ENCODE peak calls at places on chromosomes 5 and 9, in seven cellular contexts. A is cardiac fibroblast, T is astrocyte of the spinal cord, J is RWPE1, Y is HFF-Myc, E is lung, C is GM20000. U is an unnamed sample.
A peak's percentile ranks its signal among the peaks of the same experiment; 100 is the strongest.

GRCh38 chr9:136757328-136757727 is 715 bp downstream of the LCN8 start:
- DNase-seq in T (no peak), A (no peak), J (no peak), Y (no peak), C (no peak), E (no peak), U (no peak)

GRCh38 chr9:5879419-5880181 is 11.1 kb upstream of the MLANA start:
- DNase-seq in J (peak; percentile 75), Y (peak; percentile 63), A (peak; percentile 77), T (peak; percentile 36), C (no peak), E (no peak), U (no peak)

GRCh38 chr5:83199126-83199525 is 121.8 kb downstream of the XRCC4 start:
- DNase-seq in A (no peak), J (no peak), T (no peak), E (no peak), Y (no peak), C (no peak), U (no peak)

GRCh38 chr5:44365351-44365750 is 23.9 kb downstream of the FGF10 start:
- DNase-seq in C (no peak), E (no peak), T (peak; percentile 1), Y (no peak), J (no peak), A (peak; percentile 47), U (no peak)

GRCh38 chr5:160477266-160477970 is 55.8 kb downstream of the PTTG1 start:
- DNase-seq in E (no peak), J (no peak), T (peak; percentile 63), A (peak; percentile 45), Y (no peak), C (no peak), U (no peak)

GRCh38 chr5:141492168-141492885 is 3.4 kb downstream of the PCDHGC5 start:
- DNase-seq in A (no peak), J (no peak), T (no peak), E (no peak), Y (no peak), C (peak; percentile 74), U (peak; percentile 39)

GRCh38 chr5:146213210-146213838 is 9.9 kb downstream of the RBM27 start:
- DNase-seq in T (peak; percentile 56), E (no peak), J (peak; percentile 24), Y (no peak), C (no peak), A (peak; percentile 54), U (no peak)

GRCh38 chr5:172729588-172729987 is 41.4 kb downstream of the DUSP1 start:
- DNase-seq in Y (no peak), C (no peak), J (no peak), E (no peak), A (no peak), T (no peak), U (no peak)

GRCh38 chr5:172984244-172984953 is 828 bp downstream of the ATP6V0E1 start:
- DNase-seq in C (peak; percentile 83), A (peak; percentile 92), E (peak; percentile 72), J (peak; percentile 88), Y (peak; percentile 40), T (peak; percentile 87), U (peak; percentile 92)

GRCh38 chr9:76465442-76466298 is 6.7 kb downstream of the GCNT1 start:
- DNase-seq in A (no peak), J (no peak), E (no peak), C (no peak), T (no peak), Y (no peak), U (no peak)

GRCh38 chr9:17520264-17521058 is 58.4 kb upstream of the SH3GL2 start:
- DNase-seq in A (no peak), Y (no peak), C (no peak), T (no peak), J (no peak), E (no peak), U (no peak)

GRCh38 chr9:68878450-68878849 is 135.5 kb downstream of the PRKACG start:
- DNase-seq in J (no peak), Y (no peak), C (no peak), E (no peak), T (no peak), A (no peak), U (no peak)

GRCh38 chr9:36018755-36019720 is 17.7 kb upstream of the RECK start:
- DNase-seq in Y (no peak), E (no peak), C (no peak), A (no peak), J (no peak), T (no peak), U (no peak)

GRCh38 chr5:139693676-139694364 is 45.7 kb downstream of the CXXC5 start:
- DNase-seq in A (no peak), E (no peak), J (no peak), C (no peak), Y (no peak), T (no peak), U (no peak)
- TF ChIP-seq CTCF in A (no peak), E (no peak), J (no peak), C (no peak), Y (no peak), T (no peak), U (no peak)

GRCh38 chr9:111148994-111149759 is 110.9 kb upstream of the LPAR1 start:
- DNase-seq in C (no peak), A (peak; percentile 33), T (no peak), Y (no peak), E (no peak), J (peak; percentile 15), U (no peak)
- TF ChIP-seq CTCF in C (peak; percentile 5), A (peak; percentile 20), T (peak; percentile 6), Y (peak; percentile 26), E (no peak), J (no peak), U (no peak)

DNA sequence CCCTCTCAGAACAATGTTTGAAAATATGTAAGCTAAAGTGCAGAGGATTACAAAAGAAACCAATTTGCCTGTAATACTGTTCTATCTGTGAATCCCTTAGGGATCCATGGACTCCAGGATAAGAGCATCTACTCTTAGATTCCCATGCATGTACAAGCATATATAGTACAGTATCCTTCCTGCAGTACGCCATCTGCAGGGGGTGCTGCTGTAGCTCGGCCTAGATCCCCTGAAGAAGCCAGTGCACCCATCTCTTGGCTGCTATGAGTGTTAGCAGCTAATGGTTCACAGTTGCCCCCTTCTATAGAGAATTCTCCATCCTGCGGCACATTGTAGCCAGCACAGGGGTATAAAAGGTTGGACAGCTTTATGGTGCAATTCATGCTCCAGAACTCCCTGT is 61.8 kb upstream of the SLC30A5 start:
- DNase-seq in Y (no peak), T (no peak), A (no peak), J (no peak), C (no peak), E (no peak), U (peak; percentile 11)
- TF ChIP-seq CTCF in Y (peak; percentile 21), T (no peak), A (peak; percentile 10), J (no peak), C (no peak), E (no peak), U (no peak)

GRCh38 chr5:94111209-94112004 is 370.0 kb upstream of the POU5F2 start:
- DNase-seq in C (peak; percentile 89), E (peak; percentile 96), J (peak; percentile 99), Y (peak; percentile 90), T (peak; percentile 98), A (peak; percentile 96), U (peak; percentile 97)
- TF ChIP-seq CTCF in C (no peak), E (no peak), J (peak; percentile 18), Y (no peak), T (peak; percentile 23), A (peak; percentile 15), U (no peak)

DNA sequence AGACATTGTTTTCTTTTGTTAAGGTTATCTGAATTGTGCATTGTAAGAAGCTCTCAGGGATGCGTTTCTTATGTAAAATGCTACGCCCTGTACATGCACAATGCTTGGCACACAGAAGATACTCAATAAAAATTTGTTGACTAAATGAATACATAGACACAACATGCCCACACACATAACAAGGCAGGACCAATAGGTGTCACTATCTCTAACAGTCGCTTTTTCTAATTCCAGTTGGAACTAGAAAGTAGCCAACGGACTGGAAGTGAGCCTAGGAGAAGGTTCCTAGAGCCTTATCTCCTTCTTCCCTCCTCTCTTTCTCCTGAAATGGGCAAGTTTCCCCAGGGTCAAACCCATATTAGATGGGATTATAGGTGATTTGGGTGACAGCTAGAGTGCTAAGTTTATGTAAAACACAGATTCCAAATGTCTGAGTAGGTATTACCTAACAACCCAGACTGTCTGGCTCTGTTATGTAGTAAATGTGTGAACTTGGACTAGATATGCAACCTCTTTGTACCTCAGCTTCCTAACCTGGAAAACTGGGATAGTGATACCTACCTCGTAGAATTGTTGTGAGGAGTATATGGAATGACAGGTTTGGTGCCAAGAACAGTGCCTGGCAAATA is 603.0 kb downstream of the RAB3C start:
- DNase-seq in A (no peak), E (no peak), Y (no peak), T (no peak), C (no peak), J (no peak), U (no peak)
- TF ChIP-seq CTCF in A (no peak), E (no peak), Y (no peak), T (no peak), C (no peak), J (no peak), U (no peak)

GRCh38 chr5:27477550-27477949 is 439.2 kb upstream of the CDH9 start:
- DNase-seq in E (no peak), T (no peak), C (no peak), A (no peak), J (no peak), Y (no peak), U (no peak)

GRCh38 chr5:27479859-27480258 is 441.5 kb upstream of the CDH9 start:
- DNase-seq in E (no peak), J (no peak), T (no peak), Y (no peak), C (no peak), A (no peak), U (no peak)

GRCh38 chr5:27482663-27483062 is 444.3 kb upstream of the CDH9 start:
- DNase-seq in A (no peak), C (no peak), E (no peak), J (no peak), T (no peak), Y (no peak), U (no peak)
- TF ChIP-seq CTCF in A (no peak), C (no peak), E (no peak), J (no peak), T (no peak), Y (no peak), U (no peak)

GRCh38 chr5:136053336-136054121 is 24.7 kb downstream of the TGFBI start:
- DNase-seq in Y (peak; percentile 80), J (peak; percentile 98), A (peak; percentile 98), E (no peak), T (peak; percentile 94), C (no peak), U (no peak)
- TF ChIP-seq CTCF in Y (no peak), J (no peak), A (no peak), E (no peak), T (no peak), C (no peak), U (no peak)

GRCh38 chr5:175696139-175696854 is 38.4 kb downstream of the HRH2 start:
- DNase-seq in C (peak; percentile 31), Y (peak; percentile 5), T (no peak), J (no peak), A (no peak), E (peak; percentile 72), U (peak; percentile 89)
- TF ChIP-seq CTCF in C (peak; percentile 13), Y (peak; percentile 57), T (peak; percentile 22), J (no peak), A (no peak), E (peak; percentile 24), U (peak; percentile 88)

GRCh38 chr5:139670369-139671095 is 22.4 kb downstream of the CXXC5 start:
- DNase-seq in E (no peak), T (no peak), J (no peak), A (no peak), Y (no peak), C (peak; percentile 82), U (peak; percentile 77)
- TF ChIP-seq CTCF in E (no peak), T (peak; percentile 40), J (no peak), A (peak; percentile 22), Y (peak; percentile 29), C (peak; percentile 66), U (peak; percentile 50)

U was measured in activated CD8-positive, alpha-beta T cell treated with anti-CD3 and anti-CD28 coated beads for 36 hours.